ENCODE peak calls at places on chromosomes 12 and 14, in eight cellular contexts. N is fibroblast of lung, Q is IMR-90, X is Karpas-422, G is hepatocyte, E is GM23248, C is astrocyte, S is GM12878. P is an unnamed sample.

GRCh38 chr14:21723431-21724045 is 49.9 kb upstream of the OR4E1 start:
- DNase-seq in E (peak), S (no peak), C (no peak), X (peak), Q (no peak), G (peak), N (no peak), P (peak)

GRCh38 chr14:36580856-36581831 is 1.3 kb downstream of the NKX2-8 start:
- DNase-seq in G (peak), C (peak), Q (peak), N (peak), S (no peak), X (no peak), E (peak), P (peak)

GRCh38 chr12:58408516-58408915 is 467.1 kb downstream of the ATP23 start:
- DNase-seq in G (no peak), E (peak), S (no peak), C (no peak), X (no peak), N (peak), Q (peak), P (no peak)

GRCh38 chr14:75278422-75279152 is at the start of gene FOS:
- DNase-seq in X (peak), N (peak), G (peak), C (peak), E (peak), S (no peak), Q (peak), P (peak)

GRCh38 chr12:98719515-98720504 is 74.7 kb downstream of the APAF1 start:
- DNase-seq in C (no peak), S (no peak), Q (no peak), E (no peak), N (no peak), X (peak), G (no peak), P (no peak)

GRCh38 chr12:48061943-48062719 is 43.7 kb downstream of the SENP1 start:
- DNase-seq in X (no peak), S (no peak), E (no peak), Q (no peak), G (peak), C (no peak), N (no peak), P (peak)

GRCh38 chr12:104063712-104064030 is 660 bp upstream of the HCFC2 start:
- DNase-seq in X (no peak), S (peak), Q (peak), N (no peak), E (no peak), C (peak), G (no peak), P (no peak)

GRCh38 chr14:93005135-93005813 is 82.3 kb downstream of the CHGA start:
- DNase-seq in C (no peak), S (no peak), N (no peak), Q (no peak), G (no peak), E (no peak), X (no peak), P (no peak)

GRCh38 chr12:31922341-31923062 is 36.7 kb upstream of the RESF1 start:
- DNase-seq in N (peak), E (peak), C (peak), G (no peak), X (no peak), Q (peak), S (no peak), P (peak)

GRCh38 chr14:90109858-90110257 is 48.1 kb downstream of the KCNK13 start:
- DNase-seq in N (no peak), Q (no peak), X (peak), C (no peak), G (no peak), E (no peak), S (no peak), P (peak)

GRCh38 chr12:1162083-1162760 is 171.2 kb downstream of the ERC1 start:
- DNase-seq in Q (no peak), X (no peak), S (no peak), G (no peak), E (no peak), N (no peak), C (no peak), P (no peak)

GRCh38 chr14:23145794-23146422 is 26.9 kb upstream of the CEBPE start:
- DNase-seq in S (no peak), X (no peak), Q (no peak), N (peak), G (peak), C (no peak), E (peak), P (no peak)

GRCh38 chr12:104263580-104264358 is 39.8 kb upstream of the EID3 start:
- DNase-seq in N (peak), S (no peak), Q (peak), X (no peak), G (no peak), E (peak), C (no peak), P (peak)

GRCh38 chr14:29652586-29652985 is 275.1 kb downstream of the PRKD1 start:
- DNase-seq in S (no peak), C (peak), E (no peak), N (no peak), Q (peak), G (no peak), X (no peak), P (no peak)

GRCh38 chr14:54529811-54530210 is 20.1 kb downstream of the CGRRF1 start:
- DNase-seq in S (no peak), X (no peak), C (peak), E (peak), N (peak), Q (peak), G (no peak), P (peak)

GRCh38 chr12:99284161-99284560 is 363.4 kb upstream of the GARIN6 start:
- DNase-seq in N (no peak), X (no peak), E (no peak), Q (no peak), C (no peak), G (no peak), S (no peak), P (peak)

GRCh38 chr14:32073537-32074189 is 3.4 kb upstream of the ARHGAP5 start:
- DNase-seq in S (peak), Q (peak), N (peak), C (peak), X (peak), G (peak), E (peak), P (peak)

GRCh38 chr12:1277905-1278304 is 286.9 kb downstream of the ERC1 start:
- DNase-seq in Q (no peak), X (no peak), C (no peak), S (no peak), E (no peak), G (no peak), N (no peak), P (no peak)

GRCh38 chr14:49991491-49991890 is 98.6 kb downstream of the ARF6 start:
- DNase-seq in E (no peak), Q (no peak), G (no peak), C (no peak), N (no peak), S (no peak), X (no peak), P (no peak)

GRCh38 chr12:124650912-124651311 is 83.5 kb upstream of the NCOR2 start:
- DNase-seq in X (no peak), Q (no peak), C (no peak), G (no peak), E (no peak), N (no peak), S (no peak), P (no peak)

GRCh38 chr12:18850752-18851151 is 112.8 kb downstream of the CAPZA3 start:
- DNase-seq in E (no peak), S (no peak), X (no peak), C (no peak), Q (no peak), N (no peak), G (no peak), P (no peak)

GRCh38 chr12:26651566-26652188 is 181.3 kb downstream of the ITPR2 start:
- DNase-seq in X (peak), C (peak), E (peak), Q (peak), S (peak), N (peak), G (peak), P (peak)

GRCh38 chr12:94873368-94874085 is 130.0 kb downstream of the NDUFA12 start:
- DNase-seq in X (no peak), Q (no peak), E (peak), G (peak), S (no peak), N (no peak), C (no peak), P (no peak)

GRCh38 chr12:97567619-97568110 is 105.1 kb downstream of the RMST start:
- DNase-seq in S (no peak), E (no peak), Q (no peak), N (no peak), C (no peak), X (peak), G (peak), P (peak)

GRCh38 chr14:104820669-104821228 is 19.8 kb downstream of the ZBTB42 start:
- DNase-seq in Q (peak), N (peak), G (peak), S (no peak), E (peak), X (no peak), C (peak), P (no peak)

GRCh38 chr12:32671930-32672785 is 6.9 kb upstream of the DNM1L start:
- DNase-seq in S (no peak), Q (peak), E (peak), C (peak), X (peak), N (peak), G (peak), P (peak)

GRCh38 chr12:56206373-56207166 is 15.2 kb downstream of the RNF41 start:
- DNase-seq in S (no peak), X (peak), Q (peak), N (peak), C (peak), G (peak), E (peak), P (peak)

GRCh38 chr14:75426332-75427125 is 1.3 kb upstream of the JDP2 start:
- DNase-seq in X (peak), N (no peak), C (no peak), Q (no peak), S (peak), G (no peak), E (no peak), P (no peak)

GRCh38 chr14:99195602-99196309 is 76.2 kb downstream of the BCL11B start:
- DNase-seq in G (no peak), X (no peak), E (peak), S (no peak), Q (no peak), C (peak), N (no peak), P (no peak)

GRCh38 chr14:77612011-77612620 is 4.3 kb downstream of the SPTLC2 start:
- DNase-seq in Q (peak), N (peak), X (no peak), S (no peak), G (no peak), C (peak), E (peak), P (peak)

GRCh38 chr14:99559286-99559990 is 44.6 kb downstream of the CCDC85C start:
- DNase-seq in S (no peak), X (no peak), G (no peak), E (no peak), N (no peak), C (peak), Q (no peak), P (no peak)

DNA sequence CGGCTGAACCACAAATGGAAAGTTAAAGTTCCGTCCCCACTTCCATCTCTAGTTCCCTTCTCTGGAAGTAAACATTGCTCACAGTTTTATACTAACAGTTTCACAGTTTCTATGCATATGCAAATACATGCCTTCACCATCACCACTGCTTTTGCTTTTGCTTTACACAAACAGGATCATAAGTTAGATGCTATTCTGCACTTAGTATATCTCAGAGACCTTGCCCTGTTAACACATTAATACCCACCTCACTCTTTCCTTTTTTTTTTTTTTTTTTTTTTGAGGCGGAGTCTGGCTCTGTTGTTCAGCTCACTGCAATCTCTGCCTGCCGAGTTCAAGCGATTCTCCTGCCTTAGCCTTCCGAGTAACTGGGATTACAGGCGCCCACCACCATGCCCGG is 879 bp downstream of the TEP1 start:
- DNase-seq in X (peak), E (peak), G (no peak), C (no peak), N (peak), S (peak), Q (no peak), P (no peak)
- H2AFZ ChIP-seq in X (peak), E (peak), G (peak), C (no peak), N (peak), S (no peak), Q (no peak), P (peak)

GRCh38 chr12:110338754-110339153 is 57.7 kb downstream of the ATP2A2 start:
- DNase-seq in C (no peak), X (peak), S (no peak), Q (no peak), G (no peak), E (peak), N (peak), P (peak)
- H3K4me2 ChIP-seq in C (no peak), X (peak), S (no peak), Q (no peak), G (no peak), E (no peak), N (no peak), P (peak)

GRCh38 chr14:58533417-58533816 is 104.3 kb upstream of the DACT1 start:
- DNase-seq in E (peak), G (peak), N (peak), Q (no peak), C (peak), X (no peak), S (no peak), P (no peak)
- H2AFZ ChIP-seq in E (peak), G (no peak), N (no peak), Q (no peak), C (peak), X (no peak), S (peak), P (no peak)

GRCh38 chr12:117052386-117053049 is 46.7 kb downstream of the TESC start:
- DNase-seq in S (no peak), C (no peak), N (no peak), X (peak), G (no peak), Q (no peak), E (no peak), P (no peak)
- H3K4me2 ChIP-seq in S (peak), C (no peak), N (no peak), X (peak), G (no peak), Q (no peak), E (no peak), P (no peak)

GRCh38 chr12:43292699-43293098 is 259.3 kb downstream of the ADAMTS20 start:
- DNase-seq in G (no peak), E (peak), S (no peak), C (peak), N (peak), Q (peak), X (peak), P (peak)

GRCh38 chr12:43289412-43289811 is 262.6 kb downstream of the ADAMTS20 start:
- DNase-seq in Q (peak), E (peak), S (no peak), G (no peak), N (peak), X (peak), C (peak), P (no peak)

GRCh38 chr12:43291516-43291915 is 260.5 kb downstream of the ADAMTS20 start:
- DNase-seq in Q (peak), N (peak), E (peak), C (peak), X (no peak), S (no peak), G (no peak), P (no peak)

GRCh38 chr12:43288666-43289065 is 263.3 kb downstream of the ADAMTS20 start:
- DNase-seq in X (no peak), N (no peak), S (no peak), Q (peak), C (no peak), G (no peak), E (no peak), P (no peak)

GRCh38 chr12:43290836-43291235 is 261.2 kb downstream of the ADAMTS20 start:
- DNase-seq in X (no peak), G (no peak), S (no peak), N (no peak), C (no peak), Q (peak), E (peak), P (no peak)
- H2AFZ ChIP-seq in X (no peak), G (no peak), S (no peak), N (no peak), C (no peak), Q (no peak), E (no peak), P (no peak)

GRCh38 chr14:72715215-72715909 is 178.5 kb downstream of the DPF3 start:
- DNase-seq in S (no peak), G (no peak), C (no peak), N (peak), X (no peak), Q (peak), E (peak), P (no peak)

GRCh38 chr14:72716471-72716870 is 177.4 kb downstream of the DPF3 start:
- DNase-seq in S (no peak), E (no peak), N (no peak), X (no peak), Q (peak), G (no peak), C (no peak), P (peak)

GRCh38 chr14:72715910-72716268 is 178.0 kb downstream of the DPF3 start:
- DNase-seq in S (no peak), C (no peak), Q (no peak), E (no peak), G (no peak), X (no peak), N (peak), P (no peak)

GRCh38 chr14:72714871-72715214 is 179.1 kb downstream of the DPF3 start:
- DNase-seq in C (no peak), X (no peak), G (no peak), E (no peak), N (no peak), Q (no peak), S (no peak), P (no peak)

GRCh38 chr14:72717220-72717619 is 176.7 kb downstream of the DPF3 start:
- DNase-seq in G (no peak), X (no peak), S (no peak), N (no peak), C (no peak), E (no peak), Q (no peak), P (no peak)
- H3K4me2 ChIP-seq in G (no peak), X (no peak), S (no peak), N (no peak), C (no peak), E (no peak), Q (no peak), P (no peak)

GRCh38 chr12:121059031-121059898 is 20.2 kb upstream of the OASL start:
- DNase-seq in N (no peak), G (no peak), S (no peak), E (no peak), X (no peak), C (no peak), Q (no peak), P (no peak)
- H2AFZ ChIP-seq in N (peak), G (no peak), S (peak), E (peak), X (no peak), C (no peak), Q (peak), P (no peak)